ENCODE peak calls at places on chromosomes 5 and 9, in ten cellular contexts. One of them, this sample, is unnamed.

GRCh38 chr5:180291234-180291940 is 496 bp downstream of the MAPK9 start:
- DNase-seq in skeletal muscle cell: no peak
- DNase-seq in epithelial cell of esophagus: no peak
- DNase-seq in GM12891: peak; percentile 45
- DNase-seq in AG04450: no peak
- DNase-seq in RPMI7951: peak; percentile 9
- DNase-seq in mucosa of gallbladder: no peak
- DNase-seq in RPMI8226: no peak
- DNase-seq in ovary: peak; percentile 54
- DNase-seq in activated T-helper 1 cell treated with Interleukin-2 at 50 U/mL for 16 hours: peak; percentile 15
- DNase-seq in this sample: no peak

GRCh38 chr5:31122998-31123950 is 70.2 kb upstream of the CDH6 start:
- DNase-seq in mucosa of gallbladder: no peak
- DNase-seq in RPMI7951: peak; percentile 11
- DNase-seq in ovary: no peak
- DNase-seq in epithelial cell of esophagus: peak; percentile 71
- DNase-seq in GM12891: no peak
- DNase-seq in RPMI8226: no peak
- DNase-seq in AG04450: peak; percentile 30
- DNase-seq in skeletal muscle cell: no peak
- DNase-seq in activated T-helper 1 cell treated with Interleukin-2 at 50 U/mL for 16 hours: no peak
- DNase-seq in this sample: no peak

GRCh38 chr9:268616-269015 is 54.0 kb downstream of the DOCK8 start:
- DNase-seq in activated T-helper 1 cell treated with Interleukin-2 at 50 U/mL for 16 hours: no peak
- DNase-seq in AG04450: no peak
- DNase-seq in mucosa of gallbladder: no peak
- DNase-seq in RPMI8226: no peak
- DNase-seq in skeletal muscle cell: no peak
- DNase-seq in epithelial cell of esophagus: no peak
- DNase-seq in RPMI7951: no peak
- DNase-seq in GM12891: no peak
- DNase-seq in ovary: no peak
- DNase-seq in this sample: no peak

GRCh38 chr5:392431-392988 is 50.5 kb upstream of the EXOC3 start:
- DNase-seq in mucosa of gallbladder: no peak
- DNase-seq in skeletal muscle cell: no peak
- DNase-seq in RPMI8226: no peak
- DNase-seq in ovary: no peak
- DNase-seq in AG04450: no peak
- DNase-seq in GM12891: peak; percentile 82
- DNase-seq in epithelial cell of esophagus: no peak
- DNase-seq in RPMI7951: peak; percentile 75
- DNase-seq in activated T-helper 1 cell treated with Interleukin-2 at 50 U/mL for 16 hours: peak; percentile 32
- DNase-seq in this sample: no peak

GRCh38 chr5:124651663-124652513 is 94.6 kb downstream of the ZNF608 start:
- DNase-seq in skeletal muscle cell: peak; percentile 65
- DNase-seq in epithelial cell of esophagus: peak; percentile 78
- DNase-seq in ovary: peak; percentile 89
- DNase-seq in activated T-helper 1 cell treated with Interleukin-2 at 50 U/mL for 16 hours: no peak
- DNase-seq in RPMI7951: peak; percentile 84
- DNase-seq in RPMI8226: no peak
- DNase-seq in AG04450: peak; percentile 59
- DNase-seq in GM12891: peak; percentile 37
- DNase-seq in mucosa of gallbladder: peak; percentile 81
- DNase-seq in this sample: peak; percentile 86

GRCh38 chr5:150129813-150130492 is 25.7 kb downstream of the PDGFRB start:
- DNase-seq in RPMI8226: peak; percentile 63
- DNase-seq in AG04450: no peak
- DNase-seq in ovary: peak; percentile 88
- DNase-seq in skeletal muscle cell: peak; percentile 36
- DNase-seq in epithelial cell of esophagus: peak; percentile 69
- DNase-seq in mucosa of gallbladder: peak; percentile 72
- DNase-seq in RPMI7951: peak; percentile 57
- DNase-seq in GM12891: peak; percentile 78
- DNase-seq in activated T-helper 1 cell treated with Interleukin-2 at 50 U/mL for 16 hours: no peak
- DNase-seq in this sample: peak; percentile 55

GRCh38 chr9:121073038-121073437 is 1.7 kb upstream of the CNTRL start:
- DNase-seq in epithelial cell of esophagus: peak; percentile 47
- DNase-seq in mucosa of gallbladder: peak; percentile 35
- DNase-seq in ovary: no peak
- DNase-seq in AG04450: no peak
- DNase-seq in RPMI8226: no peak
- DNase-seq in GM12891: no peak
- DNase-seq in skeletal muscle cell: peak; percentile 71
- DNase-seq in activated T-helper 1 cell treated with Interleukin-2 at 50 U/mL for 16 hours: no peak
- DNase-seq in RPMI7951: peak; percentile 49
- DNase-seq in this sample: no peak

GRCh38 chr9:68970150-68970549 is 43.8 kb downstream of the PRKACG start:
- DNase-seq in RPMI8226: no peak
- DNase-seq in epithelial cell of esophagus: no peak
- DNase-seq in activated T-helper 1 cell treated with Interleukin-2 at 50 U/mL for 16 hours: no peak
- DNase-seq in RPMI7951: no peak
- DNase-seq in GM12891: no peak
- DNase-seq in AG04450: no peak
- DNase-seq in mucosa of gallbladder: no peak
- DNase-seq in ovary: no peak
- DNase-seq in skeletal muscle cell: no peak
- DNase-seq in this sample: no peak